ENCODE peak calls at places on chromosome 7, in six cellular contexts. A, V, U, B, F and Z are unnamed samples.
A peak's percentile ranks its signal among the peaks of the same experiment; 100 is the strongest.

GRCh38 chr7:149690688-149691446 is 82.5 kb downstream of the ZNF467 start:
- DNase-seq in A (no peak), V (peak; percentile 92), U (peak; percentile 61), B (peak; percentile 91), F (no peak), Z (no peak)

GRCh38 chr7:157687845-157688244 is 351.0 kb downstream of the DNAJB6 start:
- DNase-seq in A (no peak), V (no peak), U (no peak), B (no peak), F (no peak), Z (no peak)

GRCh38 chr7:17559388-17559787 is 260.9 kb downstream of the AHR start:
- DNase-seq in A (no peak), V (no peak), U (no peak), B (no peak), F (no peak), Z (no peak)

GRCh38 chr7:105975770-105976428 is 12.8 kb downstream of the CDHR3 start:
- DNase-seq in A (no peak), V (no peak), U (no peak), B (no peak), F (no peak), Z (no peak)

GRCh38 chr7:92614586-92615237 is 24.5 kb upstream of the FAM133B start:
- DNase-seq in A (no peak), V (no peak), U (no peak), B (no peak), F (no peak), Z (no peak)

GRCh38 chr7:117007285-117007684 is 54.0 kb downstream of the ST7 start:
- DNase-seq in A (no peak), V (no peak), U (no peak), B (no peak), F (no peak), Z (no peak)

GRCh38 chr7:127594490-127594889 is 954 bp downstream of the FSCN3 start:
- DNase-seq in A (no peak), V (peak; percentile 35), U (no peak), B (no peak), F (no peak), Z (no peak)

GRCh38 chr7:150322114-150322832 is 882 bp upstream of the LRRC61 start:
- DNase-seq in A (no peak), V (peak; percentile 29), U (no peak), B (peak; percentile 98), F (no peak), Z (no peak)

GRCh38 chr7:77655836-77656455 is 40.3 kb upstream of the RSBN1L start:
- DNase-seq in A (no peak), V (no peak), U (no peak), B (no peak), F (no peak), Z (no peak)

GRCh38 chr7:90594791-90595317 is 1.3 kb upstream of the CDK14 start:
- DNase-seq in A (no peak), V (no peak), U (peak; percentile 63), B (no peak), F (no peak), Z (no peak)

GRCh38 chr7:56605146-56605545 is 488.9 kb upstream of the NUPR2 start:
- DNase-seq in A (no peak), V (no peak), U (no peak), B (no peak), F (no peak), Z (no peak)

GRCh38 chr7:128121731-128122576 is 90.7 kb upstream of the LRRC4 start:
- DNase-seq in A (no peak), V (no peak), U (no peak), B (no peak), F (no peak), Z (no peak)

GRCh38 chr7:93678185-93678584 is 103.7 kb upstream of the CALCR start:
- DNase-seq in A (no peak), V (no peak), U (no peak), B (no peak), F (no peak), Z (no peak)

GRCh38 chr7:27602766-27603165 is 59.9 kb downstream of the HIBADH start:
- DNase-seq in A (no peak), V (no peak), U (peak; percentile 39), B (no peak), F (no peak), Z (no peak)

GRCh38 chr7:47786557-47787248 is 161.6 kb downstream of the PKD1L1 start:
- DNase-seq in A (no peak), V (peak; percentile 97), U (peak; percentile 57), B (no peak), F (no peak), Z (no peak)

GRCh38 chr7:94588090-94588489 is 67.8 kb downstream of the SGCE start:
- DNase-seq in A (no peak), V (no peak), U (no peak), B (no peak), F (no peak), Z (no peak)

GRCh38 chr7:50667789-50668226 is 102.6 kb upstream of the DDC start:
- DNase-seq in A (no peak), V (no peak), U (no peak), B (no peak), F (no peak), Z (no peak)

GRCh38 chr7:139488810-139489209 is 5.3 kb upstream of the KLRG2 start:
- DNase-seq in A (no peak), V (no peak), U (no peak), B (no peak), F (no peak), Z (no peak)

GRCh38 chr7:5602734-5603133 is 178.7 kb downstream of the RNF216 start:
- DNase-seq in A (no peak), V (no peak), U (no peak), B (no peak), F (no peak), Z (no peak)

GRCh38 chr7:70042533-70042932 is 444.3 kb downstream of the AUTS2 start:
- DNase-seq in A (no peak), V (no peak), U (no peak), B (no peak), F (no peak), Z (no peak)

GRCh38 chr7:27607210-27607606 is 55.5 kb downstream of the HIBADH start:
- DNase-seq in A (no peak), V (no peak), U (no peak), B (no peak), F (no peak), Z (no peak)

GRCh38 chr7:44072364-44073231 is 7.2 kb upstream of the PGAM2 start:
- DNase-seq in A (peak; percentile 53), V (peak; percentile 76), U (peak; percentile 65), B (peak; percentile 82), F (no peak), Z (no peak)

GRCh38 chr7:22726849-22727792 is at the start of gene IL6:
- DNase-seq in A (no peak), V (peak; percentile 6), U (no peak), B (peak; percentile 90), F (no peak), Z (no peak)
- TF ChIP-seq POLR2AphosphoS5 in A (no peak), V (no peak), U (no peak), B (no peak), F (no peak), Z (no peak)

GRCh38 chr7:98282727-98283126 is 1.2 kb downstream of the BRI3 start:
- DNase-seq in A (no peak), V (no peak), U (no peak), B (no peak), F (no peak), Z (no peak)

GRCh38 chr7:98283887-98284222 is 2.4 kb downstream of the BRI3 start:
- DNase-seq in A (no peak), V (no peak), U (no peak), B (no peak), F (no peak), Z (no peak)

GRCh38 chr7:98281757-98282652 is 519 bp downstream of the BRI3 start:
- DNase-seq in A (no peak), V (no peak), U (no peak), B (peak; percentile 26), F (no peak), Z (no peak)

GRCh38 chr7:98284335-98285036 is 3.0 kb downstream of the BRI3 start:
- DNase-seq in A (no peak), V (peak; percentile 51), U (no peak), B (no peak), F (no peak), Z (no peak)

GRCh38 chr7:98283127-98283886 is 1.8 kb downstream of the BRI3 start:
- DNase-seq in A (no peak), V (no peak), U (no peak), B (no peak), F (no peak), Z (no peak)
- TF ChIP-seq POLR2A in A (no peak), V (no peak), U (no peak), B (no peak), F (no peak), Z (no peak)

GRCh38 chr7:108308913-108309312 is 147.3 kb downstream of the NRCAM start:
- DNase-seq in A (no peak), V (no peak), U (no peak), B (no peak), F (no peak), Z (no peak)
- TF ChIP-seq TAF1 in A (no peak), V (no peak), U (no peak), B (no peak), F (no peak), Z (no peak)

DNA sequence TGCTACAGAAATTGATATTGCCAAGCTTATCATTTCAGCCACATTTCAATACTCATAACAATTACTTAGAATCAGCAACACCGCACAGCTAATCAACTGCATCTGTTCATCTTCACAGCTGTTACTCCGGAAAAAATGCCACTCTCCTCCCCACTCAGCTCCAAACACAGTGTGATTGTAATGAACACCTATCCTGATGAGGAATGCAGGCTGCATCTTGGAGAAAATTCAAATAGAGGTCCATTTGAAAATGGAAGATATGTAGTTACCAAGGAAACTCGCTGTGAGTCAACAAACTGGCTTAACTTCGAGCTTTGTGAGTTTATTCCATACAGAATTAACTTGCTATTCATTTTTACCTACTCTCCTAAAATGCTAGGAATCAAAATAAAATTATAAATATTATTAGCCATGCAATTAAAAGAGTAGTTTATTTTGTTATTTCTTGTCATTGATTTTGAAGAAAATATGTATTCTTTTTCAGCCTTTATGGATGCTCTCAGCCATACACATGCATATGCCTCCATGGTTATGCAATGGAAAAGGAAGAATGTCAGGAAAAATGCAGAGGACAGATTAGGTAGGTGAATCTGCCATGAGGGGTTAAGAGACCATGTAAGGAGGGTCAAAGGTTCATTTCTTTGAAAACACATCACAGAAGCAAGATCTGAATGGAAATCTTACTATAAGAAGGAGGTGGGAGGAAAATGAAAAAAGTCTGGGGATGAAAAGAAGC is 267.2 kb downstream of the POM121L12 start:
- DNase-seq in A (no peak), V (no peak), U (no peak), B (no peak), F (no peak), Z (no peak)
- TF ChIP-seq POLR2AphosphoS5 in A (no peak), V (no peak), U (no peak), B (no peak), F (no peak), Z (no peak)

GRCh38 chr7:96773483-96773882 is 63.8 kb upstream of the SEM1 start:
- DNase-seq in A (no peak), V (no peak), U (no peak), B (no peak), F (no peak), Z (no peak)
- TF ChIP-seq POLR2A in A (no peak), V (no peak), U (no peak), B (no peak), F (no peak), Z (no peak)

GRCh38 chr7:111654414-111654813 is 92.1 kb upstream of the IMMP2L start:
- DNase-seq in A (no peak), V (no peak), U (no peak), B (no peak), F (no peak), Z (no peak)
- TF ChIP-seq TAF1 in A (no peak), V (no peak), U (no peak), B (no peak), F (no peak), Z (no peak)